ENCODE peak calls at places on chromosomes 13 and 19, in four cellular contexts. T, N, O and M are unnamed samples. For H3K27me3, the result is how much of the 10 kb centered on the place peaks cover.

GRCh38 chr19:13190781-13191540 is 40.8 kb downstream of the IER2 start:
- DNase-seq in T (no peak), O (no peak), N (peak), M (no peak)

GRCh38 chr13:29591310-29591709 is 4.2 kb downstream of the SLC7A1 start:
- DNase-seq in O (no peak), N (no peak), T (no peak), M (no peak)

GRCh38 chr19:30890033-30890432 is 459.2 kb downstream of the TSHZ3 start:
- DNase-seq in N (no peak), O (no peak), T (no peak), M (no peak)

GRCh38 chr19:19866599-19867248 is 1.0 kb downstream of the ZNF253 start:
- DNase-seq in N (peak), O (peak), T (peak), M (no peak)

GRCh38 chr19:13094771-13095392 is 7.8 kb downstream of the LYL1 start:
- DNase-seq in T (peak), O (no peak), N (peak), M (no peak)

GRCh38 chr19:32047788-32048187 is 297.6 kb upstream of the ZNF507 start:
- DNase-seq in N (no peak), T (no peak), O (no peak), M (no peak)

GRCh38 chr19:10864538-10864899 is 6.8 kb upstream of the CARM1 start:
- DNase-seq in N (peak), T (peak), O (no peak), M (peak)

GRCh38 chr13:97122381-97122996 is 99.6 kb upstream of the MBNL2 start:
- DNase-seq in T (no peak), O (no peak), N (no peak), M (no peak)

GRCh38 chr19:7440188-7440975 is 48.5 kb downstream of the PEX11G start:
- DNase-seq in T (no peak), N (no peak), O (no peak), M (no peak)

GRCh38 chr13:41284512-41285288 is 21.3 kb upstream of the MTRF1 start:
- DNase-seq in O (no peak), N (no peak), T (no peak), M (peak)

GRCh38 chr19:3387645-3388589 is 21.5 kb downstream of the NFIC start:
- DNase-seq in O (no peak), N (no peak), T (peak), M (no peak)

GRCh38 chr19:566403-566802 is 6.0 kb upstream of the BSG start:
- DNase-seq in O (no peak), N (peak), T (peak), M (no peak)

GRCh38 chr19:2254052-2254872 is 2.0 kb downstream of the JSRP1 start:
- DNase-seq in O (no peak), N (no peak), T (peak), M (no peak)

GRCh38 chr19:56301886-56302620 is 12.6 kb downstream of the ZSCAN5A start:
- DNase-seq in O (no peak), T (no peak), N (no peak), M (no peak)

GRCh38 chr19:17289489-17289888 is 7.8 kb downstream of the ANKLE1 start:
- DNase-seq in N (peak), O (no peak), T (peak), M (no peak)

GRCh38 chr19:29690842-29691241 is 24.2 kb downstream of the C19orf12 start:
- DNase-seq in N (peak), O (no peak), T (no peak), M (no peak)

GRCh38 chr19:16042533-16043085 is 33.7 kb upstream of the TPM4 start:
- DNase-seq in N (no peak), O (no peak), T (peak), M (no peak)

GRCh38 chr19:39469036-39469435 is 11.6 kb upstream of the TIMM50 start:
- DNase-seq in O (no peak), T (no peak), N (no peak), M (no peak)

GRCh38 chr13:30026909-30027308 is 176.5 kb upstream of the UBL3 start:
- DNase-seq in O (no peak), N (no peak), T (no peak), M (no peak)

GRCh38 chr13:91347212-91347995 is at the start of gene MIR17HG:
- DNase-seq in T (peak), O (peak), N (peak), M (peak)

GRCh38 chr13:76965759-76966421 is 17.6 kb downstream of the ACOD1 start:
- DNase-seq in N (no peak), T (peak), O (no peak), M (no peak)

GRCh38 chr19:29672933-29673336 is 7.7 kb downstream of the PLEKHF1 start:
- DNase-seq in T (no peak), O (peak), N (no peak), M (no peak)

GRCh38 chr13:42553098-42554046 is 20.6 kb upstream of the TNFSF11 start:
- DNase-seq in T (no peak), N (no peak), O (no peak), M (no peak)

GRCh38 chr13:41311607-41312500 is 787 bp downstream of the NAA16 start:
- DNase-seq in N (no peak), T (peak), O (no peak), M (no peak)

GRCh38 chr13:27929868-27930267 is 10.1 kb downstream of the PDX1 start:
- DNase-seq in O (no peak), T (no peak), N (no peak), M (no peak)
- H3K27me3 ChIP-seq in O (under half), T (half or more), N (under half), M (under half)

DNA sequence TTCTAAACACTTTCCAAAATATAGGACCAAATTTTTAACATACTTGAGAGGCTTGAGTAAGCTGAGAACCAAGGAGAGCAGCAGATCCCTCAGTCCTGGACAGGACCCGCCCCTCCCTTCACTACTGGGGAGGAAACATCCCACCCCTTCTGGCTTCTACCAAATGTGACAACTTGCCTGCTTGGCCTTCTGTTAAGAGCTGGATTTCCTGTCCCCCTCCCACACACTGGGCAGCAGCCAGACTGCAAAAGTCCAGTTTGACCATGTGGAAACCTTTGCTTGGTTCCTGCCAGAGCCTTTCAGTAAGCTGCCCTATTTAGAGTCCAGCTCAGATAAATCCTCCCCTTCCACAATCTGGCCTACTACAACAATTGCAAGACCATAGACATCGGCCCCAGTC is 84.3 kb downstream of the FGF14 start:
- DNase-seq in N (no peak), O (no peak), T (peak), M (no peak)
- TF ChIP-seq SIN3A in N (no peak), O (no peak), T (no peak), M (no peak)

GRCh38 chr19:49337267-49338022 is 2.2 kb downstream of the CD37 start:
- DNase-seq in T (no peak), O (no peak), N (no peak), M (no peak)

GRCh38 chr19:49338691-49339363 is 3.6 kb downstream of the CD37 start:
- DNase-seq in O (no peak), N (peak), T (peak), M (no peak)

GRCh38 chr19:49336482-49337266 is 1.5 kb downstream of the CD37 start:
- DNase-seq in T (no peak), O (no peak), N (no peak), M (no peak)

GRCh38 chr19:49339364-49340068 is 4.3 kb downstream of the CD37 start:
- DNase-seq in N (peak), O (no peak), T (peak), M (no peak)

DNA sequence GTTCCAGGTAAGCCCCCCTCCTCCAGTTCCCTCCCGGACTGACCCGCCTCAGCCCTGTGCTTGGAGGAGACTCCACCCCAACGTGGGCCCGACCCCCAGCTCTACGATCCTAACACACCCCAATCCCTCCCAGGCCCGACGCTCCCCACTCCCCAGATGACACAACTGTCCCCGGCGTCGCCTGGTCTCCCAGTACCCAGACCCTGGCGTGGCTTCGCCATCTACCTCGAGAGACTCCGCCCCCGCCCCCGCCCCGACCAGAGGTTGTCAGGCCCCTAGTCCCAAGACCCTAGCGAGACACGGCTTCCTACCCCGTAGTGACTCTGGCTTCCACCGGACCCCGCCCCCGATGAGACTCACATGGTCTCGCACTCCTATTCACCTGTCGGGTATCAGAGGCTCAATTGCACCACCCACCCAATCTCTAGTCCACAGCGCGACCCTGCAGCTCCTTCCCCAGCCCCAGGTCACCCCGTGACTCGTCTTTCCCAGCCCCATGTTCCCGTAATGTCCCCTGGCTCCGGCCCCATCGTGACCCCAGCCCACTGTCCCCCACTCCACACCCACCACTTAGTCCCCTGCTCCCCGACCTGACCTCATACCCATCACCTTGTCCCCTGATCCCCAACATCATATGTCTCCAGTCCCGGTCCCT is 2.9 kb downstream of the CD37 start:
- DNase-seq in N (no peak), T (no peak), O (no peak), M (no peak)
- H3K27ac ChIP-seq in N (no peak), T (no peak), O (no peak), M (no peak)

GRCh38 chr13:112924365-112924764 is 44.6 kb upstream of the MCF2L start:
- DNase-seq in O (no peak), N (no peak), T (no peak), M (no peak)
- H3K27me3 ChIP-seq in O (under half), N (under half), T (under half), M (under half)

GRCh38 chr19:47093841-47094240 is 19.7 kb downstream of the ZC3H4 start:
- DNase-seq in O (no peak), T (no peak), N (no peak), M (no peak)
- TF ChIP-seq SIN3A in O (no peak), T (no peak), N (no peak), M (no peak)

GRCh38 chr13:27975579-27976361 is 6.7 kb upstream of the CDX2 start:
- DNase-seq in O (no peak), N (no peak), T (peak), M (no peak)
- H3K27ac ChIP-seq in O (no peak), N (no peak), T (no peak), M (no peak)